ENCODE peak calls at places on chromosomes 12 and 14, in four cellular contexts. One of them, this sample, is unnamed.

GRCh38 chr14:62029569-62029924 is 267.3 kb downstream of the SNAPC1 start:
- DNase-seq in fibroblast of the aortic adventitia: no peak
- DNase-seq in germinal center: no peak
- DNase-seq in mucosa of descending colon: no peak
- DNase-seq in this sample: no peak

GRCh38 chr12:72540811-72541210 is 268.6 kb downstream of the TRHDE start:
- DNase-seq in mucosa of descending colon: no peak
- DNase-seq in germinal center: no peak
- DNase-seq in fibroblast of the aortic adventitia: no peak
- DNase-seq in this sample: no peak

GRCh38 chr12:93622485-93622884 is 50.0 kb downstream of the SOCS2 start:
- DNase-seq in mucosa of descending colon: no peak
- DNase-seq in fibroblast of the aortic adventitia: peak
- DNase-seq in germinal center: no peak
- DNase-seq in this sample: no peak

GRCh38 chr14:71328183-71328582 is 420.9 kb downstream of the PCNX1 start:
- DNase-seq in germinal center: no peak
- DNase-seq in fibroblast of the aortic adventitia: no peak
- DNase-seq in mucosa of descending colon: no peak
- DNase-seq in this sample: no peak

GRCh38 chr14:37579250-37579649 is 15.8 kb downstream of the FOXA1 start:
- DNase-seq in germinal center: no peak
- DNase-seq in mucosa of descending colon: no peak
- DNase-seq in fibroblast of the aortic adventitia: no peak
- DNase-seq in this sample: peak

GRCh38 chr12:123713398-123714301 is 1.5 kb downstream of the ATP6V0A2 start:
- DNase-seq in mucosa of descending colon: peak
- DNase-seq in germinal center: peak
- DNase-seq in fibroblast of the aortic adventitia: peak
- DNase-seq in this sample: no peak

GRCh38 chr14:92549853-92550244 is 36.3 kb downstream of the RIN3 start:
- DNase-seq in fibroblast of the aortic adventitia: peak
- DNase-seq in germinal center: no peak
- DNase-seq in mucosa of descending colon: no peak
- DNase-seq in this sample: peak

GRCh38 chr12:3882896-3883564 is 9.8 kb upstream of the PARP11 start:
- DNase-seq in germinal center: peak
- DNase-seq in fibroblast of the aortic adventitia: peak
- DNase-seq in mucosa of descending colon: no peak
- DNase-seq in this sample: no peak

GRCh38 chr12:56590237-56590830 is 39.8 kb downstream of the BAZ2A start:
- DNase-seq in mucosa of descending colon: no peak
- DNase-seq in germinal center: peak
- DNase-seq in fibroblast of the aortic adventitia: no peak
- DNase-seq in this sample: peak